ENCODE peak calls at places on chromosome 10, in six cellular contexts. X is GM12878, H is HepG2, C is GM23338, T is K562, E is H1. V is an unnamed sample.

GRCh38 chr10:16562891-16563290 is 41.2 kb upstream of the C1QL3 start:
- DNase-seq in C (no peak), X (no peak), H (no peak), E (no peak), T (no peak), V (no peak)

GRCh38 chr10:32050145-32050544 is 6.1 kb downstream of the KIF5B start:
- DNase-seq in C (peak), H (no peak), T (no peak), X (no peak), E (no peak), V (no peak)

GRCh38 chr10:14072541-14072940 is 258.2 kb downstream of the FRMD4A start:
- DNase-seq in H (no peak), X (no peak), E (no peak), T (no peak), C (no peak), V (no peak)

GRCh38 chr10:127952575-127952869 is 45.6 kb downstream of the PTPRE start:
- DNase-seq in T (no peak), C (no peak), E (no peak), X (no peak), H (no peak), V (no peak)

GRCh38 chr10:86950349-86950748 is 7.1 kb downstream of the MMRN2 start:
- DNase-seq in T (no peak), X (no peak), E (no peak), H (no peak), C (no peak), V (peak)

GRCh38 chr10:70233939-70234300 is 691 bp upstream of the PPA1 start:
- DNase-seq in T (peak), E (no peak), X (no peak), C (no peak), H (no peak), V (no peak)

GRCh38 chr10:8640878-8641277 is 586.4 kb downstream of the GATA3 start:
- DNase-seq in E (no peak), C (no peak), X (no peak), T (no peak), H (no peak), V (no peak)

GRCh38 chr10:89001428-89002072 is 11.0 kb downstream of the FAS start:
- DNase-seq in T (no peak), E (no peak), H (no peak), X (no peak), C (peak), V (no peak)

GRCh38 chr10:86522385-86522855 is 828 bp upstream of the WAPL start:
- DNase-seq in X (no peak), E (no peak), C (no peak), H (no peak), T (no peak), V (no peak)

GRCh38 chr10:132532784-132533560 is 4.6 kb upstream of the INPP5A start:
- DNase-seq in T (no peak), H (no peak), E (no peak), C (no peak), X (no peak), V (no peak)

GRCh38 chr10:20981419-20981953 is 84.4 kb upstream of the NEBL start:
- DNase-seq in C (no peak), T (peak), X (no peak), H (no peak), E (no peak), V (no peak)

GRCh38 chr10:14649739-14650138 is 125.0 kb downstream of the FAM107B start:
- DNase-seq in H (no peak), T (no peak), C (no peak), E (no peak), X (no peak), V (no peak)

GRCh38 chr10:117860823-117861222 is 185.9 kb downstream of the RAB11FIP2 start:
- DNase-seq in C (peak), T (peak), E (no peak), X (no peak), H (peak), V (no peak)

GRCh38 chr10:87503892-87504291 is 801 bp upstream of the MINPP1 start:
- DNase-seq in X (no peak), T (no peak), C (peak), H (peak), E (no peak), V (no peak)

GRCh38 chr10:110011679-110012078 is 3.9 kb downstream of the ADD3 start:
- DNase-seq in C (no peak), X (no peak), H (no peak), T (no peak), E (no peak), V (no peak)

GRCh38 chr10:4708123-4708759 is 117.8 kb upstream of the AKR1E2 start:
- DNase-seq in T (peak), C (peak), E (peak), X (no peak), H (peak), V (peak)

GRCh38 chr10:4699950-4700730 is 125.9 kb upstream of the AKR1E2 start:
- DNase-seq in T (no peak), H (no peak), C (no peak), E (no peak), X (no peak), V (no peak)

GRCh38 chr10:4701016-4701415 is 125.0 kb upstream of the AKR1E2 start:
- DNase-seq in T (no peak), H (no peak), E (no peak), C (no peak), X (no peak), V (no peak)

DNA sequence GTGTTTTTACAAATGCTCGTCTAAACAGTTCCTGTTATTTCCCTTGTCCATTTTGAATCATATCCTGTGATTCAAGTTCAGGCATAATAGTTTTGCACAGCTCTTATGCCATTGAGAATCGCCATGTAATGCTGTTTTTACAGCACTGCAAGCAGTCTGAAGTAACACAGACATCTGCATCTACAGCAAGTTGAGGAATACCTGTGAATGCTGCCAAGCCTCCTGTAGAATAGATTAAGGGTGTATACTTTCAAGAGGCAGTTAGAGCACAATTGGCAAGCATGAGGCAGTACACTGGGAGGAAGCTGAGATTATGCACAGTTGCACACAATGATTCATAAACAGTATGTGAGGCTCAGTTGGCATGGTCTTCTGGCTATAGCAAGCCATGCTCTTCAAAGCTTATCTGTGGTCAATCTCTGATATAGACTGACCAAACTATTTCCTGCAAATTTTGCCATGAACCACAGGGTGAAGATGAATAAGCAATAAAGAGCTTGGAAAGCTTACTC is 121.9 kb upstream of the AKR1E2 start:
- DNase-seq in H (no peak), C (no peak), E (no peak), T (no peak), X (no peak), V (no peak)
- TF ChIP-seq CREB1 in H (no peak), C (no peak), E (no peak), T (no peak), X (no peak), V (no peak)

GRCh38 chr10:92593553-92594046 is 670 bp downstream of the KIF11 start:
- DNase-seq in X (no peak), C (no peak), E (no peak), H (no peak), T (peak), V (no peak)
- TF ChIP-seq CREB1 in X (no peak), C (no peak), E (no peak), H (no peak), T (no peak), V (no peak)

GRCh38 chr10:129501652-129502436 is 34.8 kb downstream of the MGMT start:
- DNase-seq in T (no peak), X (peak), C (no peak), H (no peak), E (no peak), V (no peak)
- TF ChIP-seq CREB1 in T (no peak), X (no peak), C (no peak), H (no peak), E (no peak), V (no peak)

DNA sequence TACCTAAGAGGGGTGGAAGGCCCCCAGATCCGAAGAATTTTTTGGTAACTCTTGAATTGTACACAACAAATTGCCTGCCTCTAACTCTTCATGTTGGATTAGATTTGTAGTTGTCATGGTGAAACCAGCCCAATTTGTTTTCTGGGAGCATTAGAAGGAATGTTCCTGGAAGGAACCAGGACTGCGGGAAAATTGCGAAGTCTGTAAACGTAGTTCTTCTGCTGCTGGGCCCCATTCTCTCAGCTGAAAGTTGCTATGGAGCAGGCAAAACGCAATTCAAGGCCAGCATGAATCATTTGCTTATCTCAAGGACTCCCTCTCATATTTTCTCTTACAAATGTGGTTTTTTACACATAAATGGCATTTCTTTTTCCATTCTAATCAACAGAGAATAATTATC is 124.7 kb upstream of the TMEM72 start:
- DNase-seq in E (no peak), C (peak), T (no peak), H (no peak), X (no peak), V (no peak)
- TF ChIP-seq CREB1 in E (no peak), C (no peak), T (no peak), H (no peak), X (no peak), V (no peak)

GRCh38 chr10:121131426-121132277 is 280.5 kb downstream of the WDR11 start:
- DNase-seq in T (no peak), X (no peak), C (no peak), E (no peak), H (no peak), V (no peak)
- TF ChIP-seq CREB1 in T (no peak), X (no peak), C (no peak), E (no peak), H (no peak), V (no peak)

V was measured in WTC11.